ENCODE peak calls at places on chromosomes 6 and 20, in seven cellular contexts. One of them, this sample, is unnamed.

GRCh38 chr6:104953410-104953953 is 3.4 kb upstream of the LIN28B start:
- DNase-seq in body of pancreas: no peak
- DNase-seq in Panc1: no peak
- DNase-seq in CD8-positive, alpha-beta T cell: no peak
- DNase-seq in GM23338: peak; percentile 90
- DNase-seq in uterus: no peak
- DNase-seq in pancreas: no peak
- DNase-seq in this sample: no peak

GRCh38 chr6:135063926-135064325 is 9.3 kb upstream of the HBS1L start:
- DNase-seq in body of pancreas: no peak
- DNase-seq in Panc1: no peak
- DNase-seq in CD8-positive, alpha-beta T cell: no peak
- DNase-seq in GM23338: no peak
- DNase-seq in uterus: no peak
- DNase-seq in pancreas: no peak
- DNase-seq in this sample: no peak

GRCh38 chr6:127069659-127070279 is 48.7 kb upstream of the RSPO3 start:
- DNase-seq in body of pancreas: no peak
- DNase-seq in Panc1: no peak
- DNase-seq in CD8-positive, alpha-beta T cell: no peak
- DNase-seq in GM23338: peak; percentile 75
- DNase-seq in uterus: no peak
- DNase-seq in pancreas: no peak
- DNase-seq in this sample: no peak

GRCh38 chr6:12598919-12599318 is 117.6 kb upstream of the PHACTR1 start:
- DNase-seq in body of pancreas: no peak
- DNase-seq in Panc1: no peak
- DNase-seq in CD8-positive, alpha-beta T cell: no peak
- DNase-seq in GM23338: no peak
- DNase-seq in uterus: no peak
- DNase-seq in pancreas: no peak
- DNase-seq in this sample: no peak

GRCh38 chr20:58690851-58691250 is 1.7 kb upstream of the NPEPL1 start:
- DNase-seq in body of pancreas: no peak
- DNase-seq in Panc1: no peak
- DNase-seq in CD8-positive, alpha-beta T cell: peak; percentile 8
- DNase-seq in GM23338: no peak
- DNase-seq in uterus: peak; percentile 54
- DNase-seq in pancreas: no peak
- DNase-seq in this sample: no peak

GRCh38 chr6:21003780-21004541 is 469.7 kb downstream of the CDKAL1 start:
- DNase-seq in body of pancreas: no peak
- DNase-seq in Panc1: no peak
- DNase-seq in CD8-positive, alpha-beta T cell: no peak
- DNase-seq in GM23338: peak; percentile 9
- DNase-seq in uterus: no peak
- DNase-seq in pancreas: peak; percentile 5
- DNase-seq in this sample: no peak

GRCh38 chr6:99093781-99094180 is 146.0 kb upstream of the FBXL4 start:
- DNase-seq in body of pancreas: no peak
- DNase-seq in Panc1: no peak
- DNase-seq in CD8-positive, alpha-beta T cell: no peak
- DNase-seq in GM23338: no peak
- DNase-seq in uterus: no peak
- DNase-seq in pancreas: no peak
- DNase-seq in this sample: no peak

GRCh38 chr6:45420083-45420908 is 42.6 kb upstream of the SUPT3H start:
- DNase-seq in body of pancreas: no peak
- DNase-seq in Panc1: no peak
- DNase-seq in CD8-positive, alpha-beta T cell: peak; percentile 60
- DNase-seq in GM23338: peak; percentile 58
- DNase-seq in uterus: no peak
- DNase-seq in pancreas: no peak
- DNase-seq in this sample: no peak

GRCh38 chr6:121522265-121522664 is 86.8 kb downstream of the GJA1 start:
- DNase-seq in body of pancreas: no peak
- DNase-seq in Panc1: peak; percentile 82
- DNase-seq in CD8-positive, alpha-beta T cell: no peak
- DNase-seq in GM23338: no peak
- DNase-seq in uterus: no peak
- DNase-seq in pancreas: no peak
- DNase-seq in this sample: no peak

GRCh38 chr6:167507376-167507961 is 182.6 kb downstream of the TTLL2 start:
- DNase-seq in body of pancreas: no peak
- DNase-seq in Panc1: no peak
- DNase-seq in CD8-positive, alpha-beta T cell: no peak
- DNase-seq in GM23338: no peak
- DNase-seq in uterus: no peak
- DNase-seq in pancreas: no peak
- DNase-seq in this sample: no peak

GRCh38 chr6:44925100-44925739 is 402.9 kb upstream of the RUNX2 start:
- DNase-seq in body of pancreas: no peak
- DNase-seq in Panc1: no peak
- DNase-seq in CD8-positive, alpha-beta T cell: peak; percentile 27
- DNase-seq in GM23338: peak; percentile 48
- DNase-seq in uterus: no peak
- DNase-seq in pancreas: no peak
- DNase-seq in this sample: no peak

GRCh38 chr6:157808405-157808950 is 14.6 kb upstream of the SNX9 start:
- DNase-seq in body of pancreas: no peak
- DNase-seq in Panc1: no peak
- DNase-seq in CD8-positive, alpha-beta T cell: no peak
- DNase-seq in GM23338: no peak
- DNase-seq in uterus: no peak
- DNase-seq in pancreas: no peak
- DNase-seq in this sample: no peak

GRCh38 chr20:21548390-21549035 is 34.6 kb upstream of the NKX2-2 start:
- DNase-seq in body of pancreas: no peak
- DNase-seq in Panc1: no peak
- DNase-seq in CD8-positive, alpha-beta T cell: peak; percentile 40
- DNase-seq in GM23338: no peak
- DNase-seq in uterus: no peak
- DNase-seq in pancreas: no peak
- DNase-seq in this sample: no peak

GRCh38 chr20:36975085-36975829 is 23.7 kb upstream of the SAMHD1 start:
- DNase-seq in body of pancreas: no peak
- DNase-seq in Panc1: no peak
- DNase-seq in CD8-positive, alpha-beta T cell: peak; percentile 68
- DNase-seq in GM23338: no peak
- DNase-seq in uterus: no peak
- DNase-seq in pancreas: no peak
- DNase-seq in this sample: no peak

GRCh38 chr6:157982297-157982579 is 575 bp downstream of the SYNJ2 start:
- DNase-seq in body of pancreas: peak; percentile 60
- DNase-seq in Panc1: no peak
- DNase-seq in CD8-positive, alpha-beta T cell: no peak
- DNase-seq in GM23338: peak; percentile 86
- DNase-seq in uterus: no peak
- DNase-seq in pancreas: peak; percentile 62
- DNase-seq in this sample: no peak

GRCh38 chr20:50921055-50921454 is 10.2 kb downstream of the ADNP start:
- DNase-seq in body of pancreas: no peak
- DNase-seq in Panc1: no peak
- DNase-seq in CD8-positive, alpha-beta T cell: no peak
- DNase-seq in GM23338: no peak
- DNase-seq in uterus: no peak
- DNase-seq in pancreas: no peak
- DNase-seq in this sample: no peak

DNA sequence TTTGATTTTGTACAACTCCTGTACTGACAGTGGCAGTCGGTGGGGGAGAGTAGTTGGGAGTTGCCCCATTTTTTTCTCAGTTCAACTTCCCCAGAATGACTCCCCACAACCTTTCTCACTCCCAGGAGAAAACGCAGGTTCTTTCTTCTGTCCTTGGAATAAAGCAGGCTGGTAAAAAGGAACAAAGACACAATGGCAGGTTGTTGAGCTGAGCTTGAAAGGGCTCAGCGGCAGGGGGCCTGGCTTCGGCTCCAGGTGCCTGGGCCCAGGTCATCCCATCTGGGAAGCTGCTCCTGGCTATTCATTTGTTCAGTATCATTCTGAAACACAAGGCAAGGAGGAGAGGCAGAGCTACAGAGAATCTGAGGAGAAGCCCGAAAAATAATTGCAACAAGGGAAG is 46.1 kb downstream of the PROKR2 start:
- DNase-seq in body of pancreas: no peak
- DNase-seq in Panc1: no peak
- DNase-seq in CD8-positive, alpha-beta T cell: no peak
- DNase-seq in GM23338: peak; percentile 61
- DNase-seq in uterus: no peak
- DNase-seq in pancreas: no peak
- DNase-seq in this sample: no peak
- H3K27ac ChIP-seq in body of pancreas: no peak overlapping the region
- H3K27ac ChIP-seq in Panc1: no peak overlapping the region
- H3K27ac ChIP-seq in CD8-positive, alpha-beta T cell: no peak overlapping the region
- H3K27ac ChIP-seq in GM23338: no peak overlapping the region
- H3K27ac ChIP-seq in uterus: no peak overlapping the region
- H3K27ac ChIP-seq in pancreas: no peak overlapping the region
- H3K27ac ChIP-seq in this sample: no peak overlapping the region

GRCh38 chr6:137950581-137950980 is 83.5 kb downstream of the TNFAIP3 start:
- DNase-seq in body of pancreas: no peak
- DNase-seq in Panc1: no peak
- DNase-seq in CD8-positive, alpha-beta T cell: no peak
- DNase-seq in GM23338: no peak
- DNase-seq in uterus: no peak
- DNase-seq in pancreas: no peak
- DNase-seq in this sample: no peak

GRCh38 chr6:137954253-137954652 is 87.2 kb downstream of the TNFAIP3 start:
- DNase-seq in body of pancreas: no peak
- DNase-seq in Panc1: no peak
- DNase-seq in CD8-positive, alpha-beta T cell: no peak
- DNase-seq in GM23338: no peak
- DNase-seq in uterus: no peak
- DNase-seq in pancreas: no peak
- DNase-seq in this sample: no peak

GRCh38 chr6:137949686-137950390 is 82.8 kb downstream of the TNFAIP3 start:
- DNase-seq in body of pancreas: no peak
- DNase-seq in Panc1: no peak
- DNase-seq in CD8-positive, alpha-beta T cell: no peak
- DNase-seq in GM23338: no peak
- DNase-seq in uterus: no peak
- DNase-seq in pancreas: no peak
- DNase-seq in this sample: no peak

GRCh38 chr6:137952247-137952646 is 85.2 kb downstream of the TNFAIP3 start:
- DNase-seq in body of pancreas: no peak
- DNase-seq in Panc1: no peak
- DNase-seq in CD8-positive, alpha-beta T cell: no peak
- DNase-seq in GM23338: no peak
- DNase-seq in uterus: no peak
- DNase-seq in pancreas: no peak
- DNase-seq in this sample: no peak

GRCh38 chr6:137951064-137951597 is 84.1 kb downstream of the TNFAIP3 start:
- DNase-seq in body of pancreas: no peak
- DNase-seq in Panc1: no peak
- DNase-seq in CD8-positive, alpha-beta T cell: no peak
- DNase-seq in GM23338: no peak
- DNase-seq in uterus: no peak
- DNase-seq in pancreas: no peak
- DNase-seq in this sample: no peak
- TF ChIP-seq CTCF in body of pancreas: no peak
- TF ChIP-seq CTCF in Panc1: no peak
- TF ChIP-seq CTCF in CD8-positive, alpha-beta T cell: no peak
- TF ChIP-seq CTCF in GM23338: no peak
- TF ChIP-seq CTCF in uterus: no peak
- TF ChIP-seq CTCF in pancreas: no peak
- TF ChIP-seq CTCF in this sample: no peak

DNA sequence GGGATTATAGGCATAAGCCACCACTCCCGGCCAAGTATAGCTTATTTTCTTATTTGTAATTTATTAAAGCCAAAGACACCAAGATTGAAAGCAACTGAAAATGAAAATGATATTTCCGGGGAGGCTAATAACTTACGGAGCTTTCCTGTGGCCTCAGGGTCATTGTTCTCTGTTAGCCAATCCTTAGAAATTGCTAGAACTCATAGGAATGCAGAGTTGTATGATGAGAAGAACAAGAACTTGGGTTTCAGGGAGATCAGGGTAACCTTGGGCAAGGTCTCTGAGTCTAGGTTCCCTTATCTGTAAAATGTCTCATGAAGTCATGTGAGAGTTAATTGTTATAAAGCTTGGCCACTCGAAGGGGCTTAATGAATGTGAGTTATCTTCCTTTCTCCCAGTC is 20.1 kb upstream of the SERINC3 start:
- DNase-seq in body of pancreas: no peak
- DNase-seq in Panc1: no peak
- DNase-seq in CD8-positive, alpha-beta T cell: no peak
- DNase-seq in GM23338: no peak
- DNase-seq in uterus: no peak
- DNase-seq in pancreas: no peak
- DNase-seq in this sample: no peak
- H3K36me3 ChIP-seq in body of pancreas: no peaks in the 10 kb centered on the region
- H3K36me3 ChIP-seq in Panc1: no peaks in the 10 kb centered on the region
- H3K36me3 ChIP-seq in CD8-positive, alpha-beta T cell: no peaks in the 10 kb centered on the region
- H3K36me3 ChIP-seq in GM23338: no peaks in the 10 kb centered on the region
- H3K36me3 ChIP-seq in uterus: no peaks in the 10 kb centered on the region
- H3K36me3 ChIP-seq in pancreas: no peaks in the 10 kb centered on the region
- H3K36me3 ChIP-seq in this sample: no peaks in the 10 kb centered on the region

GRCh38 chr20:62702886-62703852 is 5.5 kb upstream of the NTSR1 start:
- DNase-seq in body of pancreas: no peak
- DNase-seq in Panc1: peak; percentile 86
- DNase-seq in CD8-positive, alpha-beta T cell: peak; percentile 27
- DNase-seq in GM23338: no peak
- DNase-seq in uterus: no peak
- DNase-seq in pancreas: no peak
- DNase-seq in this sample: no peak

GRCh38 chr20:62706344-62706743 is 2.3 kb upstream of the NTSR1 start:
- DNase-seq in body of pancreas: no peak
- DNase-seq in Panc1: no peak
- DNase-seq in CD8-positive, alpha-beta T cell: no peak
- DNase-seq in GM23338: no peak
- DNase-seq in uterus: no peak
- DNase-seq in pancreas: no peak
- DNase-seq in this sample: no peak

GRCh38 chr20:62705626-62706025 is 3.0 kb upstream of the NTSR1 start:
- DNase-seq in body of pancreas: no peak
- DNase-seq in Panc1: no peak
- DNase-seq in CD8-positive, alpha-beta T cell: no peak
- DNase-seq in GM23338: no peak
- DNase-seq in uterus: no peak
- DNase-seq in pancreas: no peak
- DNase-seq in this sample: no peak

GRCh38 chr20:62703853-62704228 is 4.8 kb upstream of the NTSR1 start:
- DNase-seq in body of pancreas: no peak
- DNase-seq in Panc1: peak; percentile 70
- DNase-seq in CD8-positive, alpha-beta T cell: no peak
- DNase-seq in GM23338: no peak
- DNase-seq in uterus: no peak
- DNase-seq in pancreas: no peak
- DNase-seq in this sample: no peak

DNA sequence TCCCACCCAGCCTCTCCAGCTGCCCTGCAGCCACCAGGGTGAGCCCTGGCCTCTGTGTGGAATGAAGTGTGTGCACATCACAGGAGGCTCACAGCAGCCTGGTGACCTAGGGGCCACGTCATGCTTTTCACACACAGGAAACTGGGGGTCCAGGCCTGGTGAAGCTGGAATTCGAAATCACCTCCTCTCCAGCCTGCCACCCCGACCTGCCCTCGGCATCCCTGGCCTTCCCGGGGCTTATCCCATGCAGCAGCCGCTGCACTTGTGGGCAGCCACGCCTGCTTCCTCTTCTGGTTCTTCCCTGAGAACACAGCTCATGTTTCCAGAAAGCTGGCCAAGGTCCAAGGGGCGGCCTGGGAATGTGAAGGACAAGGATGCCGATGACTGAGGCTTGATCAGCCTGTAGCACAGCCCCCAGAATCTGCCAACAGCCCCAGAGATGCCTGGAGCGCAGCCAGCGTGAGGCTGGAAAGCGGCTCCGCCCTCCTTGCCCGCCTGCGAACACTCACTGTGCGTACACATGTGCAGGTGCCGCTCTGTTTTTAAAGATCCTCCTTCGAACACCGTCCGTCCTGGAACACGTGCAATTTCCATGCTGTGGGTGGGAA is 4.2 kb upstream of the NTSR1 start:
- DNase-seq in body of pancreas: peak; percentile 67
- DNase-seq in Panc1: peak; percentile 77
- DNase-seq in CD8-positive, alpha-beta T cell: no peak
- DNase-seq in GM23338: no peak
- DNase-seq in uterus: peak; percentile 62
- DNase-seq in pancreas: peak; percentile 67
- DNase-seq in this sample: peak; percentile 77
- H3K27ac ChIP-seq in body of pancreas: no peak overlapping the region
- H3K27ac ChIP-seq in Panc1: peak overlapping the region; percentile 91
- H3K27ac ChIP-seq in CD8-positive, alpha-beta T cell: no peak overlapping the region
- H3K27ac ChIP-seq in GM23338: no peak overlapping the region
- H3K27ac ChIP-seq in uterus: no peak overlapping the region
- H3K27ac ChIP-seq in pancreas: no peak overlapping the region
- H3K27ac ChIP-seq in this sample: peak overlapping the region; percentile 33

This sample was measured in lung.